ENCODE peak calls at places on chromosome 21, in six cellular contexts. F is body of pancreas, D is uterus, Q is brain microvascular endothelial cell, R is pancreas, T is dorsolateral prefrontal cortex. C is an unnamed sample.

GRCh38 chr21:32958288-32958992 is 67.3 kb upstream of the OLIG2 start:
- DNase-seq in Q (no peak), R (no peak), F (no peak), D (no peak), T (no peak), C (no peak)

GRCh38 chr21:31557956-31558838 is 101.3 kb upstream of the SOD1 start:
- DNase-seq in D (peak; percentile 22), T (peak; percentile 56), F (peak; percentile 17), R (peak; percentile 8), Q (peak; percentile 7), C (no peak)

GRCh38 chr21:33948951-33949444 is 33.4 kb upstream of the ATP5PO start:
- DNase-seq in F (no peak), R (no peak), Q (no peak), D (no peak), T (no peak), C (no peak)

GRCh38 chr21:29938968-29939858 is 583 bp downstream of the GRIK1 start:
- DNase-seq in D (no peak), F (no peak), T (peak; percentile 37), R (no peak), Q (no peak), C (no peak)

GRCh38 chr21:14713109-14713508 is 167.0 kb upstream of the SAMSN1 start:
- DNase-seq in R (no peak), F (no peak), T (no peak), Q (no peak), D (no peak), C (no peak)

GRCh38 chr21:31520506-31521163 is 138.9 kb upstream of the SOD1 start:
- DNase-seq in T (no peak), R (no peak), F (no peak), D (no peak), Q (peak; percentile 40), C (no peak)

GRCh38 chr21:39712976-39713375 is 32.0 kb upstream of the IGSF5 start:
- DNase-seq in D (no peak), Q (no peak), F (peak; percentile 20), T (no peak), R (peak; percentile 20), C (no peak)

GRCh38 chr21:20790113-20790512 is 208.1 kb upstream of the NCAM2 start:
- DNase-seq in T (no peak), Q (no peak), D (no peak), R (no peak), F (no peak), C (no peak)

GRCh38 chr21:14487490-14488432 is 58.4 kb downstream of the SAMSN1 start:
- DNase-seq in D (no peak), Q (no peak), R (no peak), T (no peak), F (no peak), C (no peak)

GRCh38 chr21:31038376-31038775 is at the start of gene KRTAP19-8:
- DNase-seq in D (no peak), T (no peak), F (no peak), Q (no peak), R (no peak), C (no peak)

GRCh38 chr21:38769253-38769780 is 36.4 kb upstream of the ETS2 start:
- DNase-seq in T (no peak), Q (peak; percentile 82), F (no peak), D (no peak), R (no peak), C (peak; percentile 43)

GRCh38 chr21:31173881-31174555 is 135.7 kb upstream of the KRTAP19-8 start:
- DNase-seq in Q (no peak), D (no peak), F (no peak), T (peak; percentile 63), R (no peak), C (no peak)

GRCh38 chr21:33432496-33432895 is 29.3 kb downstream of the IFNGR2 start:
- DNase-seq in Q (no peak), R (no peak), T (no peak), D (no peak), F (no peak), C (no peak)

GRCh38 chr21:33419538-33420123 is 16.4 kb downstream of the IFNGR2 start:
- DNase-seq in F (no peak), T (no peak), D (peak; percentile 33), Q (peak; percentile 53), R (no peak), C (no peak)

GRCh38 chr21:32412998-32413504 is 545 bp downstream of the EVA1C start:
- DNase-seq in T (peak; percentile 40), Q (no peak), R (peak; percentile 44), F (peak; percentile 35), D (peak; percentile 61), C (no peak)

GRCh38 chr21:33866851-33867250 is 48.8 kb downstream of the ATP5PO start:
- DNase-seq in D (no peak), Q (peak; percentile 12), T (no peak), R (no peak), F (no peak), C (no peak)

GRCh38 chr21:39562791-39563770 is 49.7 kb upstream of the B3GALT5 start:
- DNase-seq in T (no peak), Q (no peak), R (no peak), F (no peak), D (no peak), C (no peak)

DNA sequence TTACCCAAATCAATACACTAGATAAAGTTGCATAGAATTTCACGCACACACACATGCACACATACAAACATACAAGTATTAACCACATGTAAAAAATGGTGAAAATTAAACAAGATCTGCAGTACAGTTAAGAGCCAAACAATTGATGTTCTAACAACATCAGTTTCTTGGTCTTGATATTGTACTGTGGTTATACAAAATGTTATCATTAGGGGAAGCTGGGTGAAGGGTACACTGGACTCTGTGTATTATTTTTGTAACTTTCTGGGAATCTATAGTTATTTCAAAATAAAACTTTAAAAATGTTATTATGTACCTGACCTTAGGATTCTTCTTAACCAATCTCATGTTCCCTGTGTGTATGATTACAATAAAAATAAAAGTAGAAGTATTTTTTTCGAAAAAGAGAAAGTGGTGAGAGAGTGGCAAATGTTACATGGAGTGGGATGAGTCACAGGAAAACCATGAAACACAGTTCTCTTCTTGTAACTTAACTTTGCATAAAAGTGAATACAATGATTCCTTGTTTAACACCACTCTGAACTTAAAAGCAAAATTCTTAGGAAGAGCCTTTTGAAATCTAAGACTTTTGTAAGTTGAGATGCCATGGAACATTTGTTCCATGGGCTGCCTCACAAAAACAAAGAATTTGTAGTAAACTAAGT is 101.6 kb upstream of the RUNX1 start:
- DNase-seq in F (no peak), T (no peak), Q (no peak), D (no peak), R (no peak), C (no peak)
- H3K27ac ChIP-seq in F (no peak overlapping the region), T (no peak overlapping the region), Q (peak overlapping the region; percentile 56), D (no peak overlapping the region), R (no peak overlapping the region), C (no peak overlapping the region)

GRCh38 chr21:16519656-16520055 is 789.9 kb downstream of the USP25 start:
- DNase-seq in Q (no peak), D (no peak), F (no peak), T (no peak), R (no peak), C (no peak)

GRCh38 chr21:16519012-16519411 is 789.2 kb downstream of the USP25 start:
- DNase-seq in F (no peak), D (no peak), R (no peak), Q (no peak), T (no peak), C (no peak)

GRCh38 chr21:16509466-16509865 is 779.7 kb downstream of the USP25 start:
- DNase-seq in T (no peak), D (no peak), Q (no peak), F (no peak), R (no peak), C (no peak)

GRCh38 chr21:16517380-16517779 is 787.6 kb downstream of the USP25 start:
- DNase-seq in D (no peak), T (no peak), R (no peak), F (no peak), Q (no peak), C (no peak)

DNA sequence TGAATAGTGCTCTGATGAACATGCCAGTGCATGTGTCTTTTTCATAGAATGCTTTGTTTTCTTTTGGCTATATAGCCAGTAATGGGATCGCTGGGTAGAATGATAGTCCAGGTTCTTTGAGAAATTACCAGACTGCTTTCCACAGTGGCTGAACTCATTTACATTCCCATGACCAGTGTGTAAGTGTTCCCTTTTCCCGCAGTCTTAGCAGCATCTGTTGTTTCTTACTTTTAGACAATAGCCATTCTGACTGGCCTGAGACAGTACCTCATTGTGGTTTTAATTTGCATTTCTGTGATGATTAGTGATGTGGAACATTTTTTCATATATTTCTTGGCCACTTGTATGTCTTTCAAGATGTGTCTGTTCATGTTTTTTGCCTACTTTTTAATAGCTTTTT is 784.5 kb downstream of the USP25 start:
- DNase-seq in Q (no peak), R (no peak), D (no peak), T (no peak), F (no peak), C (no peak)
- H3K27ac ChIP-seq in Q (no peak overlapping the region), R (no peak overlapping the region), D (no peak overlapping the region), T (peak overlapping the region; percentile 83), F (no peak overlapping the region), C (no peak overlapping the region)

DNA sequence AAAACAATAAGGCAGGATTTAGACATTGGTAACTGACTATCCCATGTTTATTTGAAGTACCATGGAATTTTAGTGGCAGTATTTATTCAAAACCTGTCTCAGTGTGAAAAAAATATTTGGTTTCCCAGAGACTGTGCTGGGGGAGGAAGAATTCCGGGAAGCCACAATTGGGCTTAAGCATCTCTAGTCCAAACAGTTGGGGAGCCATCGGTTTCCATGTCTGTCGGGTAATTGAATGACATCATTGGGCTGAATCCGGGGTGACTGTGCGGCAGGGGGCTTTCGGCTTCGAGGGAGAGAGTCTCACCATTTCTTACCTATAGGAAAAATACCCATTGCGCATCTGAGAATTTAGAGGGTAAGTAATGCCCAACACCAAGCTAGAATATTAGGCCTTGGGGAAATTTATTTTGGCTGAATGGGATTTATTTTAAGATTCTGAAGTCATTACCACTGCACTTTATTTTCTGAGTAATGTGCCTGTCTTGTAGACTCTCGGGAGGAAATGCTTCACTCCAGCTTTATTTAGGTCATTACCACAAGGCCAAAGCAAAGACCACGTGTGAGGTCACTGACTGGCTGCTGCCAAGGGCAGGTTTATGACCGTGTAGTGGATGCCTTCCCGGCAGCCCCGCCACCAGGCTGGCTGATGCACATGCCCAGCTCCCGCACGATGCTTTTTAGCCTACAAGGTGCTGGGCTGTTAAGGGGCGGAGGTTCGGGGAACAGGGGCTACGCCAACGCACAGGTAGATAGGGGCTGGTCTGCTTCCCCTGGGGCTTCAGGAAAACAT is 23.1 kb upstream of the UMODL1 start:
- DNase-seq in D (peak; percentile 61), T (no peak), R (peak; percentile 60), Q (peak; percentile 94), F (peak; percentile 32), C (no peak)
- H3K27ac ChIP-seq in D (peak overlapping the region; percentile 18), T (no peak overlapping the region), R (peak overlapping the region; percentile 50), Q (peak overlapping the region; percentile 84), F (peak overlapping the region; percentile 15), C (no peak overlapping the region)

GRCh38 chr21:41921089-41921819 is 32.6 kb downstream of the C2CD2 start:
- DNase-seq in Q (no peak), F (no peak), D (no peak), T (no peak), R (no peak), C (no peak)

GRCh38 chr21:41926068-41926806 is 27.6 kb downstream of the C2CD2 start:
- DNase-seq in Q (peak; percentile 45), T (no peak), R (peak; percentile 37), F (peak; percentile 42), D (no peak), C (no peak)

GRCh38 chr21:41926807-41927171 is 27.0 kb downstream of the C2CD2 start:
- DNase-seq in Q (no peak), D (no peak), T (no peak), R (no peak), F (no peak), C (no peak)

GRCh38 chr21:41923641-41924342 is 30.0 kb downstream of the C2CD2 start:
- DNase-seq in R (no peak), F (no peak), Q (peak; percentile 78), T (no peak), D (peak; percentile 36), C (no peak)

GRCh38 chr21:41924355-41924754 is 29.5 kb downstream of the C2CD2 start:
- DNase-seq in T (no peak), F (no peak), Q (peak; percentile 70), D (no peak), R (no peak), C (no peak)
- H3K27ac ChIP-seq in T (peak overlapping the region; percentile 74), F (peak overlapping the region; percentile 53), Q (peak overlapping the region; percentile 98), D (peak overlapping the region; percentile 87), R (peak overlapping the region; percentile 47), C (no peak overlapping the region)